ENCODE peak calls at places on chromosome 14, in five cellular contexts. E is right lobe of liver; V is tibial artery; J is naive thymus-derived CD4-positive, alpha-beta T cell; K is adipocyte. R is an unnamed sample. For H3K36me3, the result is how much of the 10 kb centered on the place peaks cover.

GRCh38 chr14:106528717-106529116 is 1002.3 kb downstream of the TMEM121 start:
- DNase-seq in K (no peak), J (no peak), V (no peak), E (no peak), R (no peak)

GRCh38 chr14:47278233-47278842 is 397.1 kb downstream of the MDGA2 start:
- DNase-seq in E (peak), K (peak), J (peak), V (no peak), R (no peak)

GRCh38 chr14:82778008-82778407 is 1244.4 kb upstream of the SEL1L start:
- DNase-seq in V (no peak), K (no peak), E (no peak), J (no peak), R (no peak)

GRCh38 chr14:54643696-54644176 is 76.8 kb downstream of the SAMD4A start:
- DNase-seq in V (no peak), E (no peak), J (no peak), K (no peak), R (no peak)

GRCh38 chr14:103093856-103094405 is 594 bp upstream of the EXOC3L4 start:
- DNase-seq in J (no peak), V (no peak), K (no peak), E (no peak), R (no peak)

GRCh38 chr14:22095845-22096510 is 422.4 kb upstream of the OR4E1 start:
- DNase-seq in V (no peak), K (no peak), E (no peak), J (peak), R (no peak)

GRCh38 chr14:75471059-75471458 is 43.2 kb downstream of the JDP2 start:
- DNase-seq in K (no peak), V (no peak), E (no peak), J (no peak), R (no peak)

GRCh38 chr14:90409209-90409730 is 12.4 kb downstream of the CALM1 start:
- DNase-seq in K (peak), V (peak), J (no peak), E (no peak), R (no peak)

GRCh38 chr14:104094056-104094708 is 8.7 kb downstream of the ASPG start:
- DNase-seq in E (no peak), J (no peak), V (no peak), K (no peak), R (no peak)

GRCh38 chr14:94483729-94484275 is 7.8 kb upstream of the SERPINA9 start:
- DNase-seq in K (peak), E (no peak), V (no peak), J (no peak), R (no peak)

GRCh38 chr14:59356298-59356697 is 108.9 kb downstream of the GPR135 start:
- DNase-seq in K (no peak), J (no peak), V (no peak), E (no peak), R (no peak)

GRCh38 chr14:35117112-35117511 is 4.7 kb downstream of the PPP2R3C start:
- DNase-seq in J (no peak), V (no peak), E (no peak), K (no peak), R (no peak)

GRCh38 chr14:35112641-35113040 is 9.1 kb downstream of the PPP2R3C start:
- DNase-seq in J (no peak), V (no peak), E (no peak), K (no peak), R (no peak)

GRCh38 chr14:35113308-35113950 is 8.4 kb downstream of the PPP2R3C start:
- DNase-seq in V (no peak), K (no peak), J (no peak), E (no peak), R (no peak)

GRCh38 chr14:35114036-35114435 is 7.8 kb downstream of the PPP2R3C start:
- DNase-seq in J (no peak), V (no peak), K (peak), E (no peak), R (no peak)

GRCh38 chr14:35116242-35116641 is 5.5 kb downstream of the PPP2R3C start:
- DNase-seq in V (no peak), J (no peak), E (no peak), K (no peak), R (no peak)
- H3K36me3 ChIP-seq in V (under half), J (under half), E (under half), K (under half), R (under half)

GRCh38 chr14:99601301-99601945 is 2.6 kb downstream of the CCDC85C start:
- DNase-seq in K (peak), J (no peak), V (no peak), E (peak), R (no peak)
- H3K36me3 ChIP-seq in K (under half), J (under half), V (under half), E (under half), R (under half)

GRCh38 chr14:49642163-49642562 is 7.1 kb upstream of the DNAAF2 start:
- DNase-seq in J (no peak), K (no peak), E (no peak), V (no peak), R (no peak)
- H3K36me3 ChIP-seq in J (under half), K (under half), E (under half), V (under half), R (under half)

DNA sequence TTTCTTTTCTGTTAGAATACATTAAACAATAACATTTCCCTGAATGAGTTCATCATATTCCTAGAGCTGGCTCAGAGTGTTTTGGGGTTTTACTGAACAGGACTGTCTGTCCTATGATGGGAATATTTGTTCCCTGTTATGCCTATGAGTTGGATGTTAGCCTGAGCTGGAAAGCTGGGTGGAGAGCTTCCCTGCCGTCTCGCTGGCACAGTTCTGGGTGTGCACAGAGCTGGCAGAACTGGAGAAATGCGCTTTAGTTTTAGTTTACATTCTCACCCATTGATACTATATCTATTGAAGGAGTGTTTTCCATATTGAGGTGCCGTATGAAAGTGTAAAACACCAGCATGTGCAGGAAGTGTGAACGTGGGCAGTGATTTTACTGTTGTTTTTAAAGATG is 462.3 kb downstream of the EGLN3 start:
- DNase-seq in J (no peak), V (no peak), K (no peak), E (no peak), R (no peak)
- H3K36me3 ChIP-seq in J (under half), V (under half), K (under half), E (under half), R (under half)

DNA sequence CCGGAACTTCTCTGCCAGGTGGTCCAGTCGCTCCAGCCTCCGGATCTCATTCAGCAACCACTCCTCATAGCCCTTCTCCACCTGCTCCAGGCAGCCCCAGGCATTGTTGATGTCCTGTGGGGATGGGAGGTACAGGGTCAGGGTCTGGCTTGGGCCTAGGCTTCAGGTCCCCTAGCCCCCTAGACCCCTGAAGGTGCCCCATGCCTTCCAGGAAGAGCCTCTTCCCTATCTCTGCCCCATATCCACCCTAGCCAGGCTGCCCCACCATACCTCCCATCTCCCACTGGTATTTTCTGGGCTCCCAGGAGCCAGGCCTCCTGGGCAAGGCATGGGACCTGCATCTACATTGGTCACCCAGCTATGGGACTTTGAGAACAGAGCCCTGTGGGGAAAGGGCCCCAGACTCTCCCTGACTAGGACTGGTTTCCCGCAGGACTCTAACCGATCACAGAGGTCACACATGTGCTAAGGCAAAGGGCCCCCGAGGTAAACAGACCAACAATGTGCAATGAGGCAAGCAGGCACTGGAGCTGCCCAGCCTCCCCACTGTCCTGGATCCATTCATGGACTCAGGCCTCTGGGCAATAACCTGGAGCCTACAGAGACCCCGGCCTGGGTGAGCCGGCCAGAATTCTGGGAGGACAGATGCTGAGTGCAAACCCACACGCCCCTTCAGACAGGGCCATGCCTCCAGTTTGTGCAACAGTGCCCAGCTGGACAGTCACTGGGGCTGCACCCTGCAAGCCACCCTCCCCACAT is 88.8 kb downstream of the ACTN1 start:
- DNase-seq in E (no peak), J (no peak), K (no peak), V (peak), R (no peak)
- H3K36me3 ChIP-seq in E (under half), J (under half), K (half or more), V (half or more), R (under half)

DNA sequence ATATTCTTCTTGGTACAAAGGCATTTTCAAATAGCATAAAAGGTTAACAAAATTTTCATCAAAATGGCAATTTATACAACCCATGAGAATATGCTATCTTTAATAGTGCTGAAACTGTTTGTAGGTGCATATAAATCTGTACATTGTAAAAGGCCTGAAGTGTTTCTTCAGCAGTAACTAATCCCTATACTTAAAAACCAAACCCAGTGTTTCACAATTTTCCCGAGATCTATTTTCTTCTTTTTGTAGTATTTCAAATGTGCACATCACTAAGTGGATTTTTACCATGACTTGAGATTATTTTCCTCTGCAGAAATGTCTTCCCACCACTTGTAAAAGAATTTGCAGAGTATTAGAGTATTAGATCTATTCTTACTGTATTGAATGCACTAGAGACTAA is 76.5 kb downstream of the FERMT2 start:
- DNase-seq in K (peak), J (no peak), V (no peak), E (no peak), R (no peak)
- H3K36me3 ChIP-seq in K (half or more), J (under half), V (half or more), E (under half), R (under half)

DNA sequence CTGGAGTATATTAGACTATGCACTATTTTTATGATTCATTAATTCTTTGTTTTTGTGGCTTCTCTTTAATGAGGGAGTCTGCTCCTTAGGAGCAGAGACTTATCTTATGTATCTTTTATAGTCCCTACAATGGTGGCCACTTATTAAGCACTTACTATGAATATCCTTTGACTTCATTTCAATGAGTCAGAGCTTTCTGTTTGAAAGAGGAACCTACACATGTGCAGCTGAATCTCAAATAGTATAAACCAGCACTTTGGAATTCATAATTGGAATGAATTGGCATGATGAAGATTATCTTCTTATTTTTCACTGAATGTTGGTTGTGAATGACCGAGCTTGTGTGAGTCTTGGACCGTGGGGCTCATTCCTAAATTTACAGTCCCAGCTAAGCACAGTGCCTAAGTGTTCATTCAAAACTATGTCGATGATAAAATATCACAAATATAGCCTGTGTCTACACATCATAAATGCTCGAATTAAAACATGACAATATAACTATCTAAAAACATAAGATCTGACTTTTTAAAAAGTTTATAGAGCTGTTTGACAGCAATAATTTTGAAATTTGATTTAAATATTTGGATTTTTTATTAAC is 30.1 kb upstream of the NPAS3 start:
- DNase-seq in E (no peak), J (no peak), K (no peak), V (no peak), R (no peak)
- H3K36me3 ChIP-seq in E (under half), J (under half), K (under half), V (under half), R (under half)

R was measured in GM06990.